ENCODE peak calls at places on chromosomes 3 and 15, in four cellular contexts. V is CD8-positive, alpha-beta memory T cell; G is HCT116; R is mucosa of descending colon. T is an unnamed sample. For H3K4me1, the result is how much of the 10 kb centered on the place peaks cover.

GRCh38 chr15:35289029-35289617 is 204.0 kb upstream of the NANOGP8 start:
- DNase-seq in R (peak), V (no peak), G (peak), T (peak)

GRCh38 chr3:43217633-43218032 is 68.7 kb upstream of the SNRK start:
- DNase-seq in V (no peak), R (no peak), G (no peak), T (no peak)

GRCh38 chr15:66619152-66619903 is 53.5 kb upstream of the LCTL start:
- DNase-seq in G (peak), V (no peak), R (peak), T (peak)

GRCh38 chr15:63052961-63053698 is 10.6 kb downstream of the TPM1 start:
- DNase-seq in R (no peak), G (no peak), V (no peak), T (no peak)

GRCh38 chr3:14911651-14912050 is 35.7 kb upstream of the NR2C2 start:
- DNase-seq in V (no peak), R (no peak), G (no peak), T (no peak)

GRCh38 chr3:118666-119065 is 77.9 kb upstream of the CHL1 start:
- DNase-seq in G (no peak), R (no peak), V (no peak), T (no peak)

GRCh38 chr3:72095521-72095920 is 310.6 kb upstream of the PROK2 start:
- DNase-seq in R (no peak), G (no peak), V (no peak), T (no peak)

GRCh38 chr15:45126535-45127158 is 3.0 kb downstream of the DUOXA1 start:
- DNase-seq in G (peak), R (peak), V (peak), T (no peak)

GRCh38 chr3:52934626-52935530 is 37.5 kb upstream of the STIMATE start:
- DNase-seq in V (peak), R (peak), G (peak), T (peak)

GRCh38 chr3:196274585-196274984 is 12.9 kb downstream of the PCYT1A start:
- DNase-seq in V (peak), R (no peak), G (no peak), T (no peak)

GRCh38 chr3:30401971-30402370 is 204.4 kb upstream of the TGFBR2 start:
- DNase-seq in G (no peak), V (no peak), R (no peak), T (no peak)

GRCh38 chr3:64645236-64645635 is 42.6 kb downstream of the ADAMTS9 start:
- DNase-seq in G (no peak), R (no peak), V (no peak), T (no peak)

GRCh38 chr15:68045289-68046265 is 8.5 kb upstream of the PIAS1 start:
- DNase-seq in V (no peak), R (no peak), G (no peak), T (no peak)

GRCh38 chr3:177468331-177468730 is 271.0 kb upstream of the TBL1XR1 start:
- DNase-seq in G (no peak), V (no peak), R (no peak), T (no peak)

GRCh38 chr15:98708191-98708590 is 59.9 kb downstream of the IGF1R start:
- DNase-seq in V (no peak), R (no peak), G (no peak), T (no peak)

GRCh38 chr15:98706387-98706786 is 58.0 kb downstream of the IGF1R start:
- DNase-seq in G (no peak), V (no peak), R (no peak), T (no peak)

GRCh38 chr15:98703291-98703690 is 55.0 kb downstream of the IGF1R start:
- DNase-seq in G (no peak), V (no peak), R (no peak), T (no peak)

GRCh38 chr15:98705070-98705469 is 56.7 kb downstream of the IGF1R start:
- DNase-seq in G (no peak), V (no peak), R (no peak), T (no peak)

DNA sequence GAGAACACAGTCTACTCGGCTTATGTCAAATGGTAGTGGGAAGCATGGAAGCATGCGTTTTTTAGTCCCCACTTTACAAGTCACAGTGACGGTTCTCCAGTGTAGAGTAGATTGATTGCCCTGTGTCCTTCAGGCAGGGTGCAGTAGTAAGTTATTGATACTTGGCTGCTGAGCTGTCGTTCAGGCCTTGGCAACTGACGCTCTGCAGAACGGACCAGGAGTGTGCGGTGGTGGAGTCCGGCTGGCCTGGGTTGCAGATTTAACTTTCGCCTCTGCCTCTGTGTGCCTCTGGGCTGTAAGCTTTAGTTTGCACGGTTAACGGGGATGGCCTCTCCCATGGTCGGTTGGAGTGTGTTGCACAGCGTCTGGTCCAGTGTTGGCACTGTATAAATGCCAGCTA is 58.6 kb downstream of the IGF1R start:
- DNase-seq in R (no peak), V (no peak), G (no peak), T (no peak)
- H3K4me1 ChIP-seq in R (under half), V (under half), G (under half), T (under half)

GRCh38 chr15:78630886-78631633 is 9.9 kb downstream of the CHRNB4 start:
- DNase-seq in G (no peak), R (no peak), V (no peak), T (no peak)
- H3K4me1 ChIP-seq in G (under half), R (under half), V (under half), T (under half)

GRCh38 chr3:123070471-123070870 is 3.6 kb downstream of the PDIA5 start:
- DNase-seq in R (no peak), V (no peak), G (no peak), T (no peak)

GRCh38 chr3:123072564-123072963 is 5.7 kb downstream of the PDIA5 start:
- DNase-seq in V (no peak), G (no peak), R (no peak), T (no peak)

GRCh38 chr3:123071581-123071980 is 4.8 kb downstream of the PDIA5 start:
- DNase-seq in R (no peak), G (no peak), V (no peak), T (no peak)

GRCh38 chr3:123071146-123071545 is 4.3 kb downstream of the PDIA5 start:
- DNase-seq in R (no peak), G (no peak), V (no peak), T (no peak)

DNA sequence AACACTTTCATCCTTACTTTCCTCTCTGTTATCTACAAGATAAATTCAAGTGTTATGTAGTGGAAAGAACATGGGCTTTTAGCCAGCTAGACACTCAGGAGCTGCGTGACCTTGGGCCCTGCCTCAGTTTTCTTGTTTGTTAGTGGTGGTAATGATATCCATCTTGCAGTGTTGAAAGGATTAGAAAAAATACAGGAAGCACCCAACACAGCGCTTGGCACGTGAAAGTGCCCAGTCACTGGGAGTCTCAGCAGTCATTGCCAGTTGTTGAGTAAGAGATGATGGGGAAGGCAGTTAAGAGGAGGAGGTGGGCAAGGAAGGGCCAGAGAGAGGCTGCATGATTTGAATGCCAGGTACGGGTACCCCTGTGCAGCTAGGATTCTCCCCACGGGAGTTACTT is 5.3 kb downstream of the PDIA5 start:
- DNase-seq in R (no peak), V (no peak), G (no peak), T (no peak)
- H3K4me1 ChIP-seq in R (under half), V (under half), G (half or more), T (under half)

DNA sequence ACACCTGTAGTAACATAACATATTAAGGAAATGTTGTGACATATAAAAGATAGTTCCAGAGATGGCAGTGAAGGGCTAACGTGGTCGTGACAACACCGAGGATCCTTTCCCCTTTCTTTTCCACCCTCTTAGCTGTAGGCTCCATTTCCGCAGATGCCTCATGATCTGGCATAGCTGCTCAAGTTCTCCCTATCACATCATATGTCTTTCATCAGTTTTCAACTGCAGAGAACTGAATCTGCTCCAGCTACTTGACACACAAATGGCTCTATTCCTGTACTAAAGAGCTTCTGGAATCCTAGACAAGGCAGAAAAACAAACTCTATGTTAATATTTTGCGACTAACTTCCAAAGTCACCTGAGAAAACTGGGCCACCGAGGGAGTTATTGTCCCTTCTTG is 275.0 kb upstream of the SLCO3A1 start:
- DNase-seq in R (no peak), V (no peak), G (no peak), T (no peak)
- H3K4me1 ChIP-seq in R (under half), V (under half), G (under half), T (under half)

GRCh38 chr15:64460737-64461576 is 579 bp downstream of the ZNF609 start:
- DNase-seq in G (peak), R (peak), V (no peak), T (no peak)
- H3K4me1 ChIP-seq in G (under half), R (under half), V (half or more), T (under half)